ENCODE peak calls at places on chromosome 17, in five cellular contexts. O, V, C, H and Y are unnamed samples.
A peak's percentile ranks its signal among the peaks of the same experiment; 100 is the strongest.

GRCh38 chr17:59026176-59026939 is 80.3 kb downstream of the TRIM37 start:
- DNase-seq in O (no peak), V (no peak), C (no peak), H (no peak), Y (no peak)

GRCh38 chr17:55037828-55038227 is 69.3 kb downstream of the STXBP4 start:
- DNase-seq in O (no peak), V (no peak), C (no peak), H (peak; percentile 82), Y (no peak)

GRCh38 chr17:18241229-18241871 is 15.9 kb downstream of the LLGL1 start:
- DNase-seq in O (no peak), V (no peak), C (no peak), H (no peak), Y (no peak)

GRCh38 chr17:32275060-32276042 is 9.7 kb downstream of the RHBDL3 start:
- DNase-seq in O (no peak), V (peak; percentile 89), C (peak; percentile 96), H (no peak), Y (peak; percentile 91)

GRCh38 chr17:35540589-35541404 is 3.3 kb upstream of the SLFN12L start:
- DNase-seq in O (peak; percentile 35), V (no peak), C (peak; percentile 65), H (peak; percentile 84), Y (peak; percentile 27)

GRCh38 chr17:66975614-66976378 is 11.3 kb downstream of the CACNG4 start:
- DNase-seq in O (no peak), V (peak; percentile 48), C (peak; percentile 46), H (no peak), Y (peak; percentile 48)

GRCh38 chr17:8713315-8713714 is 31.3 kb downstream of the CCDC42 start:
- DNase-seq in O (no peak), V (no peak), C (no peak), H (no peak), Y (no peak)

GRCh38 chr17:30271102-30271501 is 20.6 kb downstream of the BLMH start:
- DNase-seq in O (no peak), V (no peak), C (peak; percentile 83), H (no peak), Y (peak; percentile 54)

GRCh38 chr17:41818024-41818423 is 5.2 kb downstream of the FKBP10 start:
- DNase-seq in O (no peak), V (no peak), C (no peak), H (no peak), Y (no peak)

GRCh38 chr17:34465756-34466155 is 102.7 kb upstream of the CCL1 start:
- DNase-seq in O (no peak), V (peak; percentile 10), C (no peak), H (no peak), Y (no peak)

GRCh38 chr17:61997649-61998048 is 67.4 kb downstream of the MED13 start:
- DNase-seq in O (no peak), V (peak; percentile 6), C (peak; percentile 37), H (no peak), Y (no peak)

GRCh38 chr17:58060596-58061191 is 22.5 kb upstream of the DYNLL2 start:
- DNase-seq in O (peak; percentile 68), V (peak; percentile 39), C (peak; percentile 19), H (no peak), Y (no peak)

GRCh38 chr17:66684256-66684655 is 150.7 kb upstream of the CACNG5 start:
- DNase-seq in O (no peak), V (no peak), C (peak; percentile 42), H (no peak), Y (no peak)

GRCh38 chr17:45677770-45678169 is 106.3 kb upstream of the CRHR1 start:
- DNase-seq in O (no peak), V (peak; percentile 77), C (peak; percentile 28), H (no peak), Y (peak; percentile 13)

GRCh38 chr17:66348605-66349165 is 46.3 kb downstream of the PRKCA start:
- DNase-seq in O (peak; percentile 35), V (peak; percentile 91), C (peak; percentile 88), H (peak; percentile 82), Y (peak; percentile 81)

GRCh38 chr17:61457226-61457983 is 5.2 kb downstream of the TBX4 start:
- DNase-seq in O (no peak), V (peak; percentile 50), C (no peak), H (no peak), Y (no peak)

GRCh38 chr17:80068301-80069160 is 32.1 kb downstream of the CCDC40 start:
- DNase-seq in O (peak; percentile 32), V (no peak), C (peak; percentile 65), H (no peak), Y (no peak)

GRCh38 chr17:19507673-19508326 is 25.9 kb upstream of the SLC47A1 start:
- DNase-seq in O (peak; percentile 93), V (peak; percentile 86), C (peak; percentile 94), H (peak; percentile 68), Y (peak; percentile 94)

GRCh38 chr17:3002538-3003301 is 60.7 kb downstream of the OR1D5 start:
- DNase-seq in O (no peak), V (no peak), C (no peak), H (no peak), Y (no peak)

GRCh38 chr17:39261286-39261685 is 35.5 kb upstream of the STAC2 start:
- DNase-seq in O (no peak), V (peak; percentile 46), C (no peak), H (no peak), Y (no peak)

GRCh38 chr17:51107666-51108227 is 12.9 kb downstream of the SPAG9 start:
- DNase-seq in O (no peak), V (no peak), C (no peak), H (no peak), Y (no peak)

GRCh38 chr17:81420769-81421462 is 25.7 kb downstream of the BAHCC1 start:
- DNase-seq in O (peak; percentile 66), V (no peak), C (no peak), H (no peak), Y (no peak)

GRCh38 chr17:76492989-76493501 is 8.2 kb downstream of the RHBDF2 start:
- DNase-seq in O (peak; percentile 61), V (peak; percentile 78), C (peak; percentile 93), H (peak; percentile 51), Y (no peak)

GRCh38 chr17:12256380-12256995 is 235.8 kb downstream of the MAP2K4 start:
- DNase-seq in O (peak; percentile 15), V (peak; percentile 20), C (peak; percentile 54), H (peak; percentile 24), Y (peak; percentile 55)

GRCh38 chr17:59498421-59499307 is 66.7 kb upstream of the DHX40 start:
- DNase-seq in O (no peak), V (peak; percentile 97), C (no peak), H (no peak), Y (no peak)

GRCh38 chr17:82388223-82388921 is 16.8 kb downstream of the UTS2R start:
- DNase-seq in O (no peak), V (no peak), C (peak; percentile 19), H (no peak), Y (peak; percentile 49)

GRCh38 chr17:61200349-61200735 is 199.3 kb upstream of the TBX2 start:
- DNase-seq in O (no peak), V (no peak), C (peak; percentile 46), H (no peak), Y (peak; percentile 44)

GRCh38 chr17:62802531-62803205 is 5.4 kb downstream of the MARCHF10 start:
- DNase-seq in O (no peak), V (peak; percentile 61), C (no peak), H (no peak), Y (no peak)

GRCh38 chr17:59361386-59361785 is 29.9 kb downstream of the YPEL2 start:
- DNase-seq in O (no peak), V (no peak), C (peak; percentile 98), H (peak; percentile 80), Y (no peak)

GRCh38 chr17:66214893-66215528 is 14.2 kb downstream of the APOH start:
- DNase-seq in O (no peak), V (peak; percentile 47), C (no peak), H (no peak), Y (no peak)

GRCh38 chr17:39536468-39536867 is 71.3 kb downstream of the NEUROD2 start:
- DNase-seq in O (no peak), V (no peak), C (no peak), H (no peak), Y (no peak)

GRCh38 chr17:1744551-1745512 is 2.2 kb downstream of the SERPINF2 start:
- DNase-seq in O (no peak), V (no peak), C (no peak), H (no peak), Y (no peak)

GRCh38 chr17:18231156-18231555 is 5.7 kb downstream of the LLGL1 start:
- DNase-seq in O (no peak), V (peak; percentile 17), C (no peak), H (no peak), Y (no peak)

GRCh38 chr17:80850817-80851216 is 140.8 kb upstream of the CHMP6 start:
- DNase-seq in O (no peak), V (peak; percentile 87), C (peak; percentile 33), H (no peak), Y (no peak)

GRCh38 chr17:81481011-81481799 is 31.4 kb downstream of the ACTG1 start:
- DNase-seq in O (peak; percentile 72), V (peak; percentile 97), C (no peak), H (peak; percentile 74), Y (no peak)

GRCh38 chr17:44794699-44795413 is 35.2 kb downstream of the GJC1 start:
- DNase-seq in O (peak; percentile 55), V (peak; percentile 51), C (peak; percentile 100), H (no peak), Y (peak; percentile 82)

GRCh38 chr17:27269978-27270377 is 23.9 kb upstream of the WSB1 start:
- DNase-seq in O (no peak), V (no peak), C (no peak), H (no peak), Y (no peak)

GRCh38 chr17:77778636-77779524 is 179.6 kb upstream of the TNRC6C start:
- DNase-seq in O (peak; percentile 83), V (peak; percentile 80), C (no peak), H (no peak), Y (no peak)